ENCODE peak calls at places on chromosomes 1 and 21, in four cellular contexts. U is HepG2, W is K562, N is GM12878. L is an unnamed sample.

GRCh38 chr1:151916959-151917358 is 7.6 kb upstream of the THEM4 start:
- DNase-seq in U (no peak), W (no peak), N (no peak), L (no peak)

GRCh38 chr1:76659171-76659940 is 207.9 kb upstream of the ST6GALNAC5 start:
- DNase-seq in U (no peak), W (no peak), N (no peak), L (no peak)

GRCh38 chr1:159602501-159602900 is 14.9 kb downstream of the APCS start:
- DNase-seq in U (no peak), W (no peak), N (no peak), L (no peak)

GRCh38 chr1:1665815-1666251 is 7.0 kb upstream of the CDK11B start:
- DNase-seq in U (no peak), W (peak; percentile 66), N (no peak), L (no peak)

GRCh38 chr1:183652547-183653467 is at the start of gene APOBEC4:
- DNase-seq in U (no peak), W (no peak), N (no peak), L (no peak)

GRCh38 chr1:67566803-67567202 is 118.2 kb upstream of the GADD45A start:
- DNase-seq in U (no peak), W (no peak), N (no peak), L (no peak)

GRCh38 chr1:1827089-1827433 is 48.8 kb upstream of the NADK start:
- DNase-seq in U (no peak), W (no peak), N (no peak), L (no peak)

GRCh38 chr21:45080639-45081414 is 6.4 kb downstream of the ADARB1 start:
- DNase-seq in U (no peak), W (no peak), N (no peak), L (no peak)

GRCh38 chr1:207282496-207283380 is 38.7 kb upstream of the CD55 start:
- DNase-seq in U (no peak), W (no peak), N (no peak), L (no peak)

GRCh38 chr21:21163904-21164303 is 165.7 kb downstream of the NCAM2 start:
- DNase-seq in U (peak; percentile 26), W (peak; percentile 44), N (no peak), L (peak; percentile 44)

GRCh38 chr1:219031821-219032220 is 141.9 kb upstream of the LYPLAL1 start:
- DNase-seq in U (no peak), W (no peak), N (no peak), L (no peak)

GRCh38 chr1:150895618-150896017 is 8.7 kb downstream of the CTXND2 start:
- DNase-seq in U (peak; percentile 13), W (no peak), N (no peak), L (no peak)

GRCh38 chr1:159786465-159786864 is 5.7 kb downstream of the DUSP23 start:
- DNase-seq in U (no peak), W (no peak), N (no peak), L (no peak)

GRCh38 chr1:111541721-111542120 is 38.3 kb upstream of the ADORA3 start:
- DNase-seq in U (peak; percentile 48), W (no peak), N (no peak), L (no peak)

GRCh38 chr1:110292327-110292741 is 46.8 kb upstream of the RBM15 start:
- DNase-seq in U (no peak), W (no peak), N (no peak), L (no peak)

GRCh38 chr1:78091215-78091813 is 45.5 kb downstream of the GIPC2 start:
- DNase-seq in U (no peak), W (peak; percentile 59), N (no peak), L (no peak)

GRCh38 chr1:12436817-12437599 is 181.0 kb downstream of the DHRS3 start:
- DNase-seq in U (peak; percentile 69), W (peak; percentile 51), N (no peak), L (no peak)

GRCh38 chr1:65477414-65478378 is 57.2 kb downstream of the LEPR start:
- DNase-seq in U (no peak), W (no peak), N (no peak), L (no peak)

GRCh38 chr1:239717097-239718051 is 331.0 kb downstream of the CHRM3 start:
- DNase-seq in U (no peak), W (no peak), N (no peak), L (no peak)

GRCh38 chr1:2636733-2637132 is 3.9 kb upstream of the MMEL1 start:
- DNase-seq in U (no peak), W (no peak), N (no peak), L (no peak)

GRCh38 chr1:234980657-234981396 is 147.8 kb downstream of the TOMM20 start:
- DNase-seq in U (peak; percentile 83), W (no peak), N (peak; percentile 85), L (no peak)

GRCh38 chr1:234878288-234878687 is 250.3 kb downstream of the TOMM20 start:
- DNase-seq in U (no peak), W (no peak), N (no peak), L (no peak)

GRCh38 chr1:79959635-79960034 is 953.1 kb upstream of the ADGRL4 start:
- DNase-seq in U (no peak), W (no peak), N (no peak), L (no peak)

GRCh38 chr1:159953866-159954515 is at the start of gene SLAMF9:
- DNase-seq in U (no peak), W (no peak), N (no peak), L (no peak)

GRCh38 chr1:10528066-10529014 is 53.6 kb downstream of the PEX14 start:
- DNase-seq in U (no peak), W (no peak), N (no peak), L (no peak)

GRCh38 chr1:233441981-233442380 is 114.5 kb downstream of the MAP3K21 start:
- DNase-seq in U (no peak), W (no peak), N (no peak), L (no peak)

GRCh38 chr1:181514298-181515290 is 31.3 kb downstream of the CACNA1E start:
- DNase-seq in U (no peak), W (no peak), N (peak; percentile 54), L (no peak)

GRCh38 chr1:5822266-5822665 is 170.0 kb downstream of the NPHP4 start:
- DNase-seq in U (no peak), W (no peak), N (no peak), L (no peak)

GRCh38 chr21:46218906-46219590 is 9.5 kb downstream of the LSS start:
- DNase-seq in U (no peak), W (no peak), N (no peak), L (no peak)

GRCh38 chr21:40254540-40255455 is 387.6 kb downstream of the PCP4 start:
- DNase-seq in U (no peak), W (no peak), N (no peak), L (no peak)

GRCh38 chr1:193707271-193708015 is 521.0 kb upstream of the B3GALT2 start:
- DNase-seq in U (no peak), W (no peak), N (no peak), L (no peak)

GRCh38 chr1:77533660-77534295 is 148.7 kb downstream of the ZZZ3 start:
- DNase-seq in U (peak; percentile 40), W (peak; percentile 77), N (no peak), L (peak; percentile 66)

GRCh38 chr1:30615076-30615795 is 108.1 kb downstream of the MATN1 start:
- DNase-seq in U (no peak), W (no peak), N (no peak), L (no peak)

GRCh38 chr1:111517464-111518225 is 14.2 kb upstream of the ADORA3 start:
- DNase-seq in U (no peak), W (no peak), N (no peak), L (no peak)

DNA sequence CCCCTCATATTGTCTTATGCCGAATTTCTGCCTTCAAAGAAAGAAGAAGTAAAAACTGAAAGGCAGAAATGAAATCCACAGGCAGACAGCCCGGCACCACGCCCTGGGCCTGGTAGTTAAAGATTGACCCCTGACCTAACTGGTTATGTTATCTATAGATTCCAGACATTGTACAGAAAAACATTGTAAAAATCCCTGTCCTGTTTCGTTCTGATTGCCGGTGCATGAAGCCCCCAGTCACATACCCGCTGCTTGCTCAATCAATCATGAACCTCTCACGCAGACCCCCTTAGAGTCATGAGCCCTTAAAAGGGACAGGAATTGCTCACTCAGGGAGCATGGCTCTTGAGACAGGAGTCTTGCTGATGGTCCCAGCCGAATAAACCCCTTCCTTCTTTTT is 49.3 kb downstream of the JMJD4 start:
- DNase-seq in U (no peak), W (no peak), N (no peak), L (no peak)
- TF ChIP-seq JUND in U (no peak), W (no peak), N (no peak), L (no peak)

GRCh38 chr1:205922314-205922713 is 20.9 kb downstream of the SLC26A9 start:
- DNase-seq in U (no peak), W (no peak), N (no peak), L (no peak)

GRCh38 chr1:205918955-205919746 is 24.1 kb downstream of the SLC26A9 start:
- DNase-seq in U (peak; percentile 52), W (peak; percentile 87), N (peak; percentile 24), L (peak; percentile 92)

GRCh38 chr1:205920861-205921558 is 22.2 kb downstream of the SLC26A9 start:
- DNase-seq in U (no peak), W (no peak), N (no peak), L (no peak)

GRCh38 chr1:205921559-205921887 is 21.7 kb downstream of the SLC26A9 start:
- DNase-seq in U (no peak), W (no peak), N (no peak), L (no peak)

DNA sequence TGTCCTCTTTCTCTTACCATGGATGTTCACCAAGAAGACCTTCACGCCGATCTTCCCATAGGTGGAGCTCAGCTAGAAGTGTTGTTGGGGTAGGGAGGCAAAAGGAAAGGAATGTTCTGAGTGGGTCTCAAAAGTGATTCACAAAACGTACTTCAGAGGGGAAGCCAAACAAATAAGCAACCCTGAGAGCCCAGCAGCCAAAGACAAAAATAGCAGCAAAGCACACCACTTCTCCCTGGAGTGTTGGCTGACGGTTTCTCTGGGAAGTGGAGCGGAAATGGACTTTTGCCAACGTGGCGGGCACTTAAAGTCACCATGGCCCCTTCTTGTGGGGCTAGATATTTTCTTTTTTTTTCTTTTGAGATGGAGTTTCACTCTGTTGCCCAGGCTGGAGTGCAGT is 23.1 kb downstream of the SLC26A9 start:
- DNase-seq in U (no peak), W (no peak), N (no peak), L (no peak)
- TF ChIP-seq BRCA1 in U (no peak), W (no peak), N (no peak), L (no peak)

GRCh38 chr1:172252925-172253324 is 167.6 kb upstream of the C1orf105 start:
- DNase-seq in U (no peak), W (no peak), N (no peak), L (no peak)
- TF ChIP-seq JUND in U (no peak), W (no peak), N (no peak), L (no peak)

GRCh38 chr1:97904528-97904927 is 16.3 kb downstream of the DPYD start:
- DNase-seq in U (no peak), W (no peak), N (no peak), L (no peak)
- TF ChIP-seq BRCA1 in U (no peak), W (no peak), N (no peak), L (no peak)

DNA sequence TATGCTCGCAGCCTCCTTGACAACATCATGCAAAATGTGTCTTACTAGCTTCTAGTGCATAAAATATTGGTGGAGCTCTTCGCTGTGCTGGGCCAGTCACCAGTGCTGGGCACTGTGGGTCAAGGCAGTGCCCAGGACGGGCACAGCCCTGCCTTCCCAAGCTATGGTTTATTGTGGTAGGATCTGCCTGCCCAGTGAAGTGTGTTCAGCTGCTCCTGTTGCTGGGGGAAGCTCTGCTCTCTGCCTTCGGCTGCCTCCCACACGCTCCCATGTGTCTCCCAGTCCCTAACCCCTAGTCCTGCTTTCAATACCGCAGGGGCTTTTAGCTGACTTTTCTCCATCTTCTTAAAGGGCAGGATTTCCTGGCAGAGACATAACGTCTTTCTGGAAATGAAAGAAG is 15.7 kb downstream of the EPHX1 start:
- DNase-seq in U (no peak), W (no peak), N (no peak), L (no peak)
- TF ChIP-seq JUND in U (no peak), W (no peak), N (no peak), L (no peak)

L was measured in H1.